ENCODE peak calls at places on chromosomes 13 and 19, in eight cellular contexts. V is H1, A is left lung, B is tibial nerve, I is ovary, E is adrenal gland, T is WERI-Rb-1, S is esophagus squamous epithelium. O is an unnamed sample. For H3K27me3 and H3K9me3, the result is how much of the 10 kb centered on the place peaks cover.

GRCh38 chr19:55600336-55601028 is 394 bp downstream of the ZNF524 start:
- DNase-seq in V (peak), A (peak), B (no peak), I (peak), E (no peak), T (peak), S (peak), O (no peak)

GRCh38 chr13:93226065-93226622 is 463 bp upstream of the GPC6 start:
- DNase-seq in V (no peak), A (no peak), B (no peak), I (no peak), E (no peak), T (no peak), S (no peak), O (no peak)

GRCh38 chr19:14265285-14266036 is 59.5 kb upstream of the ADGRL1 start:
- DNase-seq in V (peak), A (no peak), B (no peak), I (peak), E (no peak), T (peak), S (no peak), O (no peak)

GRCh38 chr19:13788991-13789390 is 6.3 kb upstream of the ZSWIM4 start:
- DNase-seq in V (no peak), A (no peak), B (no peak), I (no peak), E (no peak), T (no peak), S (no peak), O (no peak)

GRCh38 chr13:108226184-108226583 is 8.0 kb downstream of the ABHD13 start:
- DNase-seq in V (no peak), A (no peak), B (no peak), I (no peak), E (no peak), T (no peak), S (no peak), O (no peak)

GRCh38 chr13:112781881-112782361 is 92.1 kb downstream of the ATP11A start:
- DNase-seq in V (peak), A (peak), B (no peak), I (peak), E (peak), T (no peak), S (no peak), O (no peak)

GRCh38 chr19:2631213-2631821 is 71.2 kb downstream of the GNG7 start:
- DNase-seq in V (no peak), A (no peak), B (no peak), I (no peak), E (no peak), T (no peak), S (no peak), O (no peak)

GRCh38 chr13:109000207-109000606 is 370.8 kb downstream of the MYO16 start:
- DNase-seq in V (no peak), A (no peak), B (no peak), I (no peak), E (no peak), T (no peak), S (no peak), O (no peak)

GRCh38 chr13:47067296-47067695 is 170.4 kb upstream of the HTR2A start:
- DNase-seq in V (no peak), A (no peak), B (no peak), I (no peak), E (no peak), T (no peak), S (no peak), O (no peak)

GRCh38 chr13:47064381-47064780 is 167.5 kb upstream of the HTR2A start:
- DNase-seq in V (no peak), A (no peak), B (no peak), I (no peak), E (no peak), T (no peak), S (no peak), O (no peak)

GRCh38 chr13:47066261-47066660 is 169.4 kb upstream of the HTR2A start:
- DNase-seq in V (no peak), A (no peak), B (no peak), I (no peak), E (no peak), T (no peak), S (no peak), O (no peak)

DNA sequence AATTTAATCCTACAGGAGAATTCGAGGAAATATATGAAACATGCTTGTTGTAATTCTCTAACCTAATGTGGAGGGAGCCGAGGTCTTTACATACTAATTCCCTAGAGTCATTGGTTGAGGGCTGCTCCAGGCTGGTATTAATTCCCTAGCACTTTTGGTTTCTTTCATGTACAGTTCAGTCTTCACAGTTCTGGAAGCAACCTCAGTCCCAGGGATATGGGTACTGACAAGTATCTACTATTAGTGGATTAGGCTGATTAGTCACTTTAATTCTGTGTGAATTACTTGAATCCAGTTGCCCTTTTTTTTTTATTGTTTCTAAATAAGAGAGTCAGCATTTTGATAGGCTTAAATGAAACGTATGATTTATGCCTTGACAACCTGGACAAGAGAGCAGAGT is 172.3 kb upstream of the HTR2A start:
- DNase-seq in V (no peak), A (no peak), B (no peak), I (no peak), E (no peak), T (no peak), S (no peak), O (no peak)
- H3K27me3 ChIP-seq in V (under half), A (under half), B (under half), I (under half), E (under half), T (under half), S (under half), O (under half)

GRCh38 chr13:45718063-45718462 is 15.9 kb downstream of the CBY2 start:
- DNase-seq in V (no peak), A (no peak), B (no peak), I (no peak), E (no peak), T (no peak), S (no peak), O (no peak)
- TF ChIP-seq CTCF in V (peak), A (peak), B (no peak), I (no peak), E (peak), T (peak), S (peak), O (peak)

GRCh38 chr19:31821346-31821745 is 472.1 kb upstream of the TSHZ3 start:
- DNase-seq in V (no peak), A (no peak), B (no peak), I (no peak), E (no peak), T (no peak), S (no peak), O (no peak)

GRCh38 chr19:31819837-31820236 is 470.6 kb upstream of the TSHZ3 start:
- DNase-seq in V (no peak), A (no peak), B (no peak), I (no peak), E (no peak), T (no peak), S (no peak), O (no peak)

DNA sequence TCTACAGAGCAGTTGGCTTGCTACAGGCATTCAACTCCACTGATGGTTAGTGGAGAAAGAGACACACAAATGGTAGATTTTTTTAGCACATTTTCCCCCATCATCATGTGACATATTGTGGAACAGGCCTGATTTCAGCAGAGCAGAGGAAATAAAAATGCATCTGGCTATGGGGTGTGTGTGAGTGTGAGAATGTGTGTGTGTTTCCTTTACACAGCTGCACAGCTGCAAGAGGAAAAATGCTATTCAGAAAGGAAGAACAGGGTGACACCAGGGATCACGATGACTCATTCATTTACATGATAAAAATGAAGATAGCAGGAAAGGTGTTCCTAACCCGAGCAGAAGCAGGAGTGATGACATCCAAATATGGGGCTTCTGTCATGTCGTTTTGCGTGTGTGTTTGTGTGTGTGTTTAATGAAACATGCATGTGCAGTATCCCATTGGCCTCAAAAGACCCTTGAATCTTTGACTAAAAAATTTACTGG is 469.5 kb upstream of the TSHZ3 start:
- DNase-seq in V (no peak), A (no peak), B (no peak), I (no peak), E (no peak), T (no peak), S (no peak), O (no peak)
- H3K9me3 ChIP-seq in V (under half), A (under half), B (under half), I (under half), E (under half), T (under half), S (under half), O (under half)

GRCh38 chr13:35055705-35056104 is 113.6 kb downstream of the NBEA start:
- DNase-seq in V (no peak), A (no peak), B (no peak), I (no peak), E (no peak), T (no peak), S (no peak), O (no peak)

DNA sequence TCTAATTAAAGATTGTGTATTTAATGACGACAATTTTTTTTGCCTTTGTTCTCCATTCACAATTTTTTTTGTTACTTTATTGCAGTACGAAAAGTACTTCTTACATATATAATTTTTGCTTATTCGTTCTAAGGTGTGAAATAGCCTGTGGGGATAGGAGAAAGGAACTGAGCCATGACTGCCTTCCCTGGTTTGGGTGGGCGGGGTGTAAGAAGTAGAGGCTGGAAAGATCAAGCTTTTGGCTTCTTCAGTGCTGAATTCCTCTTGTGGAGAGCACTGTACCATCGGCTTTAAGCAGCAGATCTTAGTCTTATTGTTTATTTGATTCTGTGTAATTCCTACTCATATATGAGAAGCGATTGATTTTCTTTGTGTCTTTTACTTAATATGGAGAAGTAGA is 115.8 kb downstream of the NBEA start:
- DNase-seq in V (no peak), A (no peak), B (no peak), I (no peak), E (no peak), T (no peak), S (no peak), O (no peak)
- H3K27me3 ChIP-seq in V (under half), A (under half), B (under half), I (under half), E (under half), T (under half), S (under half), O (under half)

DNA sequence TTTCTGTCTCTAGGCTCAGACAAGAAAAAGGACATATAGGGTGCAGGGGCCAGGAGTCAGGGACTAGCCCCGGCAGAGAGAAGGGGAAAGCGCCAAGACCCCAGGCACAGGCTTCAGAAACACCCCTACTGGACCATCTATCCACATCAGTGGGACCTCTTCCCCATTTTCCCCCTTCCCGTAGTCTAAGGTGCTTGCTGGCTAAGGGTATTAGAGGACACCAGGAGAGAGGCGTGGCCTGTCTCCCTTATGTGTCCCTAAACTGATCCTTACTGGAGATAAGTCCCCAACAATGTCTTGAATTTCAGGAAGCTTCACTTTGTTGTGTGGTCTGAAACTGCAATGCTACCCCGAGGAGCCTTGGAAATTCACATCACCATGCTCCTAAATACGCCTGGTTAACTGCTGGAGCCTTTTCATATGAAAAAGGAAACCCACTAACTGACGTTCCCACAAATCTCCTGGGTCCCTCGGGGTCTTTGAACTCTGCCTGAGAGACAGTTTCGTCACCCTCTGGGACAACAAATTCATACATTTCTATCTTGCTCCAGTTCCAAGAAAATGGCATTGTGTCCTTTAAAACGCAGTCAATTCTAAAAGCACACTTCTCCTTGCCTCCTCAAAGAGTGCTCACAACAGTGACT is 197.7 kb downstream of the COL4A1 start:
- DNase-seq in V (no peak), A (no peak), B (no peak), I (no peak), E (no peak), T (no peak), S (no peak), O (no peak)
- TF ChIP-seq CTCF in V (no peak), A (no peak), B (no peak), I (no peak), E (no peak), T (no peak), S (no peak), O (no peak)

GRCh38 chr19:40026597-40026970 is 29.4 kb downstream of the ZNF780B start:
- DNase-seq in V (no peak), A (no peak), B (no peak), I (no peak), E (no peak), T (no peak), S (no peak), O (no peak)

GRCh38 chr19:40023969-40024368 is 27.1 kb downstream of the ZNF546 start:
- DNase-seq in V (no peak), A (no peak), B (no peak), I (no peak), E (no peak), T (no peak), S (no peak), O (no peak)

GRCh38 chr19:40025938-40026596 is 29.2 kb downstream of the ZNF546 start:
- DNase-seq in V (no peak), A (no peak), B (no peak), I (no peak), E (no peak), T (no peak), S (no peak), O (no peak)
- H3K9me3 ChIP-seq in V (half or more), A (half or more), B (half or more), I (under half), E (under half), T (under half), S (under half), O (half or more)

O was measured in CD4-positive, alpha-beta T cell.